ENCODE peak calls at places on chromosomes 1 and 21, in nine cellular contexts. One of them, this sample, is unnamed.

GRCh38 chr1:66197785-66198184 is 336.2 kb upstream of the SGIP1 start:
- DNase-seq in foreskin fibroblast: no peak
- DNase-seq in colonic mucosa: no peak
- DNase-seq in cardiac fibroblast: no peak
- DNase-seq in hepatocyte: peak; percentile 44
- DNase-seq in mucosa of descending colon: no peak
- DNase-seq in astrocyte of the spinal cord: no peak
- DNase-seq in GM23338: no peak
- DNase-seq in fibroblast of the aortic adventitia: no peak
- DNase-seq in this sample: no peak

GRCh38 chr1:231059566-231060193 is 19.6 kb upstream of the FAM89A start:
- DNase-seq in hepatocyte: no peak
- DNase-seq in fibroblast of the aortic adventitia: peak; percentile 28
- DNase-seq in astrocyte of the spinal cord: peak; percentile 30
- DNase-seq in GM23338: no peak
- DNase-seq in colonic mucosa: no peak
- DNase-seq in mucosa of descending colon: no peak
- DNase-seq in foreskin fibroblast: no peak
- DNase-seq in cardiac fibroblast: no peak
- DNase-seq in this sample: no peak

GRCh38 chr1:6475381-6476133 is 9.6 kb upstream of the TNFRSF25 start:
- DNase-seq in GM23338: peak; percentile 77
- DNase-seq in colonic mucosa: peak; percentile 87
- DNase-seq in foreskin fibroblast: no peak
- DNase-seq in fibroblast of the aortic adventitia: peak; percentile 25
- DNase-seq in astrocyte of the spinal cord: no peak
- DNase-seq in cardiac fibroblast: peak; percentile 44
- DNase-seq in hepatocyte: peak; percentile 74
- DNase-seq in mucosa of descending colon: peak; percentile 89
- DNase-seq in this sample: peak; percentile 58

GRCh38 chr1:181100015-181100905 is 11.8 kb downstream of the IER5 start:
- DNase-seq in cardiac fibroblast: no peak
- DNase-seq in GM23338: peak; percentile 72
- DNase-seq in fibroblast of the aortic adventitia: no peak
- DNase-seq in colonic mucosa: no peak
- DNase-seq in mucosa of descending colon: no peak
- DNase-seq in hepatocyte: no peak
- DNase-seq in astrocyte of the spinal cord: no peak
- DNase-seq in foreskin fibroblast: no peak
- DNase-seq in this sample: peak; percentile 65

GRCh38 chr1:182391028-182391361 is 595 bp downstream of the GLUL start:
- DNase-seq in foreskin fibroblast: no peak
- DNase-seq in GM23338: no peak
- DNase-seq in hepatocyte: no peak
- DNase-seq in cardiac fibroblast: no peak
- DNase-seq in mucosa of descending colon: no peak
- DNase-seq in fibroblast of the aortic adventitia: no peak
- DNase-seq in colonic mucosa: no peak
- DNase-seq in astrocyte of the spinal cord: no peak
- DNase-seq in this sample: no peak

GRCh38 chr1:19768321-19769210 is 31.1 kb downstream of the TMCO4 start:
- DNase-seq in cardiac fibroblast: peak; percentile 33
- DNase-seq in GM23338: no peak
- DNase-seq in fibroblast of the aortic adventitia: no peak
- DNase-seq in astrocyte of the spinal cord: peak; percentile 85
- DNase-seq in colonic mucosa: no peak
- DNase-seq in mucosa of descending colon: no peak
- DNase-seq in foreskin fibroblast: no peak
- DNase-seq in hepatocyte: no peak
- DNase-seq in this sample: no peak

GRCh38 chr21:14383596-14384210 is 757 bp upstream of the HSPA13 start:
- DNase-seq in fibroblast of the aortic adventitia: no peak
- DNase-seq in mucosa of descending colon: no peak
- DNase-seq in hepatocyte: peak; percentile 8
- DNase-seq in GM23338: peak; percentile 31
- DNase-seq in astrocyte of the spinal cord: no peak
- DNase-seq in cardiac fibroblast: peak; percentile 61
- DNase-seq in foreskin fibroblast: peak; percentile 2
- DNase-seq in colonic mucosa: no peak
- DNase-seq in this sample: no peak

GRCh38 chr1:208132287-208132882 is 111.8 kb downstream of the PLXNA2 start:
- DNase-seq in GM23338: peak; percentile 93
- DNase-seq in hepatocyte: peak; percentile 88
- DNase-seq in astrocyte of the spinal cord: peak; percentile 59
- DNase-seq in mucosa of descending colon: peak; percentile 95
- DNase-seq in cardiac fibroblast: peak; percentile 80
- DNase-seq in colonic mucosa: peak; percentile 95
- DNase-seq in fibroblast of the aortic adventitia: peak; percentile 80
- DNase-seq in foreskin fibroblast: peak; percentile 61
- DNase-seq in this sample: peak; percentile 87

GRCh38 chr21:29854795-29855194 is 85.0 kb downstream of the GRIK1 start:
- DNase-seq in colonic mucosa: no peak
- DNase-seq in GM23338: no peak
- DNase-seq in fibroblast of the aortic adventitia: no peak
- DNase-seq in mucosa of descending colon: no peak
- DNase-seq in cardiac fibroblast: no peak
- DNase-seq in foreskin fibroblast: no peak
- DNase-seq in hepatocyte: no peak
- DNase-seq in astrocyte of the spinal cord: no peak
- DNase-seq in this sample: no peak

GRCh38 chr21:29843818-29844217 is 96.0 kb downstream of the GRIK1 start:
- DNase-seq in mucosa of descending colon: no peak
- DNase-seq in cardiac fibroblast: no peak
- DNase-seq in GM23338: no peak
- DNase-seq in fibroblast of the aortic adventitia: no peak
- DNase-seq in foreskin fibroblast: no peak
- DNase-seq in astrocyte of the spinal cord: no peak
- DNase-seq in hepatocyte: no peak
- DNase-seq in colonic mucosa: no peak
- DNase-seq in this sample: no peak

GRCh38 chr21:29851611-29852010 is 88.2 kb downstream of the GRIK1 start:
- DNase-seq in mucosa of descending colon: no peak
- DNase-seq in hepatocyte: no peak
- DNase-seq in foreskin fibroblast: no peak
- DNase-seq in cardiac fibroblast: no peak
- DNase-seq in fibroblast of the aortic adventitia: no peak
- DNase-seq in astrocyte of the spinal cord: no peak
- DNase-seq in colonic mucosa: no peak
- DNase-seq in GM23338: no peak
- DNase-seq in this sample: no peak

DNA sequence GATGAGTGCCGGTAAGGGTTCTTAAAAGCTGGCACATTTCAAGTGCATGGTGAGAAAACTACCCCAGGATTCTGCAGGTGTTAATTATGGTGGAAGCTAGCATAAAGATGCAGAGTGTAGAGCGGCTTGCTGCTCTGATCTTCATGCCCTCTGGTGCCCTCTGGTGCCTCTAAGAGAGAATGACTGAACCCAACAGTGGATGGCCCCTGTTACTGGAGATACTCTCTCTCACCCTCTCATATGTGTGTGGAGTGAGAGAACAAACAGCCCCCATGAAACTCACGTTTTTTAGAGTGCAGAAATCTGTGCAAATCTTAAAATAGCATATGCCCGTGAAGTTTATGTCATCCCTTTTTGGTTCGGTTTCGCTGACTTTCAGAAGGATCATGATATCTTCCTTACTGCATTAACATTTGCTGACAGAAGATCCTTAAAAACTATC is 90.0 kb downstream of the GRIK1 start:
- DNase-seq in hepatocyte: peak; percentile 82
- DNase-seq in GM23338: peak; percentile 85
- DNase-seq in astrocyte of the spinal cord: peak; percentile 62
- DNase-seq in fibroblast of the aortic adventitia: peak; percentile 72
- DNase-seq in colonic mucosa: peak; percentile 41
- DNase-seq in cardiac fibroblast: peak; percentile 78
- DNase-seq in foreskin fibroblast: peak; percentile 34
- DNase-seq in mucosa of descending colon: no peak
- DNase-seq in this sample: peak; percentile 68
- TF ChIP-seq CTCF in hepatocyte: peak; percentile 81
- TF ChIP-seq CTCF in GM23338: peak; percentile 81
- TF ChIP-seq CTCF in astrocyte of the spinal cord: peak; percentile 86
- TF ChIP-seq CTCF in fibroblast of the aortic adventitia: peak; percentile 84
- TF ChIP-seq CTCF in colonic mucosa: peak; percentile 53
- TF ChIP-seq CTCF in cardiac fibroblast: peak; percentile 85
- TF ChIP-seq CTCF in foreskin fibroblast: peak; percentile 80
- TF ChIP-seq CTCF in mucosa of descending colon: peak; percentile 18
- TF ChIP-seq CTCF in this sample: peak; percentile 95

DNA sequence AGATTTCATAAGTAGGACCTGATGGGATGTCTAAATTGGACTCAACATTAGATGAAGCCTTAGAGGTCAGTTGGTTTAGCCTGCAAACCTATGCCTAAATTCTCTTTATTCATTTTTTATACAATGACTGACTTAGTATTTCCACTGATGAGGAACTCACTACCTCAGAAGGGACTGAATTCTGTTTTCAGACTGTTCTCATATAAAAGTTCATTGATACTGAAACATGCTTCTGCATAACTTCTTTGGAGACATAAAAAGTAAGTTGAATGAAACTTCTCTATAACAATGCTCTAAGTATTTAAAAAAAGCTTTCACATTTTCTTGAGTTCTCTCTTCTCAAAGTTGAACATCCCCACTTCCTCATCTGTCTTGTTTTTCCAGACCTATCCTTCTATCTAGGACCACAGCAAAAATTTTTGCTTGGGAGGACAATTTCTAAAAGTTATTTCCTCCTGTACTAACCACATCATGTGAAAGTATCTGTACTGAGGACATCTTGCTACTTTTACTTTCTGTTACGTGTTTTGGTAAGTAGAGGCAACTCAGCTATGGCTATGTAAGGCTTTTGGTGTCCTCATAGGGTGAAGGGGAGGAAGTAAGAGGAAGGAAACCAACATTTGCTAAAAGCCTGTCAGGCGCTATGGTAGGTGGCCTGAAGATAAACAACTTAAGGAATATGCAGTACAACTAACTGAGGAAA is 64.1 kb downstream of the USP24 start:
- DNase-seq in astrocyte of the spinal cord: no peak
- DNase-seq in foreskin fibroblast: no peak
- DNase-seq in mucosa of descending colon: no peak
- DNase-seq in GM23338: no peak
- DNase-seq in hepatocyte: no peak
- DNase-seq in colonic mucosa: no peak
- DNase-seq in fibroblast of the aortic adventitia: no peak
- DNase-seq in cardiac fibroblast: no peak
- DNase-seq in this sample: no peak
- H3K4me3 ChIP-seq in astrocyte of the spinal cord: no peak overlapping the region
- H3K4me3 ChIP-seq in foreskin fibroblast: no peak overlapping the region
- H3K4me3 ChIP-seq in mucosa of descending colon: no peak overlapping the region
- H3K4me3 ChIP-seq in GM23338: no peak overlapping the region
- H3K4me3 ChIP-seq in hepatocyte: no peak overlapping the region
- H3K4me3 ChIP-seq in colonic mucosa: no peak overlapping the region
- H3K4me3 ChIP-seq in fibroblast of the aortic adventitia: no peak overlapping the region
- H3K4me3 ChIP-seq in cardiac fibroblast: no peak overlapping the region
- H3K4me3 ChIP-seq in this sample: no peak overlapping the region

GRCh38 chr1:1436634-1437032 is 1.1 kb downstream of the VWA1 start:
- DNase-seq in cardiac fibroblast: no peak
- DNase-seq in foreskin fibroblast: no peak
- DNase-seq in colonic mucosa: no peak
- DNase-seq in mucosa of descending colon: no peak
- DNase-seq in astrocyte of the spinal cord: no peak
- DNase-seq in GM23338: no peak
- DNase-seq in fibroblast of the aortic adventitia: no peak
- DNase-seq in hepatocyte: no peak
- DNase-seq in this sample: no peak

GRCh38 chr1:1437033-1437903 is 1.8 kb downstream of the VWA1 start:
- DNase-seq in GM23338: no peak
- DNase-seq in astrocyte of the spinal cord: no peak
- DNase-seq in fibroblast of the aortic adventitia: no peak
- DNase-seq in hepatocyte: no peak
- DNase-seq in colonic mucosa: no peak
- DNase-seq in foreskin fibroblast: no peak
- DNase-seq in cardiac fibroblast: no peak
- DNase-seq in mucosa of descending colon: no peak
- DNase-seq in this sample: no peak

GRCh38 chr1:1439550-1440261 is 4.2 kb downstream of the VWA1 start:
- DNase-seq in colonic mucosa: no peak
- DNase-seq in foreskin fibroblast: no peak
- DNase-seq in hepatocyte: no peak
- DNase-seq in GM23338: peak; percentile 60
- DNase-seq in astrocyte of the spinal cord: no peak
- DNase-seq in fibroblast of the aortic adventitia: no peak
- DNase-seq in cardiac fibroblast: no peak
- DNase-seq in mucosa of descending colon: no peak
- DNase-seq in this sample: no peak

GRCh38 chr1:1438531-1439381 is 3.3 kb downstream of the VWA1 start:
- DNase-seq in GM23338: no peak
- DNase-seq in cardiac fibroblast: no peak
- DNase-seq in colonic mucosa: no peak
- DNase-seq in astrocyte of the spinal cord: no peak
- DNase-seq in mucosa of descending colon: no peak
- DNase-seq in hepatocyte: no peak
- DNase-seq in fibroblast of the aortic adventitia: no peak
- DNase-seq in foreskin fibroblast: no peak
- DNase-seq in this sample: no peak

GRCh38 chr1:1437904-1438376 is 2.5 kb downstream of the VWA1 start:
- DNase-seq in foreskin fibroblast: no peak
- DNase-seq in cardiac fibroblast: no peak
- DNase-seq in colonic mucosa: peak; percentile 78
- DNase-seq in hepatocyte: peak; percentile 84
- DNase-seq in fibroblast of the aortic adventitia: no peak
- DNase-seq in GM23338: no peak
- DNase-seq in mucosa of descending colon: peak; percentile 78
- DNase-seq in astrocyte of the spinal cord: no peak
- DNase-seq in this sample: no peak
- TF ChIP-seq CTCF in foreskin fibroblast: no peak
- TF ChIP-seq CTCF in cardiac fibroblast: no peak
- TF ChIP-seq CTCF in colonic mucosa: no peak
- TF ChIP-seq CTCF in hepatocyte: peak; percentile 11
- TF ChIP-seq CTCF in fibroblast of the aortic adventitia: no peak
- TF ChIP-seq CTCF in GM23338: no peak
- TF ChIP-seq CTCF in mucosa of descending colon: no peak
- TF ChIP-seq CTCF in astrocyte of the spinal cord: no peak
- TF ChIP-seq CTCF in this sample: no peak

GRCh38 chr1:9760824-9761223 is 62.9 kb downstream of the CLSTN1 start:
- DNase-seq in GM23338: peak; percentile 77
- DNase-seq in astrocyte of the spinal cord: no peak
- DNase-seq in fibroblast of the aortic adventitia: no peak
- DNase-seq in hepatocyte: no peak
- DNase-seq in cardiac fibroblast: no peak
- DNase-seq in foreskin fibroblast: no peak
- DNase-seq in colonic mucosa: no peak
- DNase-seq in mucosa of descending colon: no peak
- DNase-seq in this sample: no peak

GRCh38 chr1:9763914-9764313 is 59.9 kb downstream of the CLSTN1 start:
- DNase-seq in colonic mucosa: no peak
- DNase-seq in hepatocyte: no peak
- DNase-seq in cardiac fibroblast: no peak
- DNase-seq in fibroblast of the aortic adventitia: no peak
- DNase-seq in GM23338: no peak
- DNase-seq in foreskin fibroblast: no peak
- DNase-seq in mucosa of descending colon: no peak
- DNase-seq in astrocyte of the spinal cord: no peak
- DNase-seq in this sample: no peak

GRCh38 chr1:9761855-9762254 is 61.9 kb downstream of the CLSTN1 start:
- DNase-seq in cardiac fibroblast: no peak
- DNase-seq in GM23338: no peak
- DNase-seq in foreskin fibroblast: no peak
- DNase-seq in fibroblast of the aortic adventitia: no peak
- DNase-seq in astrocyte of the spinal cord: no peak
- DNase-seq in hepatocyte: no peak
- DNase-seq in colonic mucosa: no peak
- DNase-seq in mucosa of descending colon: no peak
- DNase-seq in this sample: no peak

GRCh38 chr1:9758559-9759121 is 65.1 kb downstream of the CLSTN1 start:
- DNase-seq in mucosa of descending colon: no peak
- DNase-seq in colonic mucosa: no peak
- DNase-seq in foreskin fibroblast: no peak
- DNase-seq in fibroblast of the aortic adventitia: no peak
- DNase-seq in cardiac fibroblast: no peak
- DNase-seq in hepatocyte: no peak
- DNase-seq in GM23338: no peak
- DNase-seq in astrocyte of the spinal cord: no peak
- DNase-seq in this sample: peak; percentile 89

GRCh38 chr1:9759939-9760338 is 63.8 kb downstream of the CLSTN1 start:
- DNase-seq in colonic mucosa: no peak
- DNase-seq in astrocyte of the spinal cord: no peak
- DNase-seq in foreskin fibroblast: no peak
- DNase-seq in cardiac fibroblast: no peak
- DNase-seq in hepatocyte: no peak
- DNase-seq in fibroblast of the aortic adventitia: no peak
- DNase-seq in GM23338: no peak
- DNase-seq in mucosa of descending colon: no peak
- DNase-seq in this sample: no peak
- H3K4me3 ChIP-seq in colonic mucosa: no peak overlapping the region
- H3K4me3 ChIP-seq in astrocyte of the spinal cord: no peak overlapping the region
- H3K4me3 ChIP-seq in foreskin fibroblast: no peak overlapping the region
- H3K4me3 ChIP-seq in cardiac fibroblast: no peak overlapping the region
- H3K4me3 ChIP-seq in hepatocyte: no peak overlapping the region
- H3K4me3 ChIP-seq in fibroblast of the aortic adventitia: no peak overlapping the region
- H3K4me3 ChIP-seq in GM23338: no peak overlapping the region
- H3K4me3 ChIP-seq in mucosa of descending colon: no peak overlapping the region
- H3K4me3 ChIP-seq in this sample: no peak overlapping the region

This sample was measured in epithelial cell of esophagus.